ENCODE peak calls at places on chromosomes 3 and 15, in six cellular contexts. C is IMR-90, H is HEK293T, E is GM12878, V is HepG2, I is K562. L is an unnamed sample.

GRCh38 chr3:65548848-65549625 is 489.7 kb downstream of the MAGI1 start:
- DNase-seq in I (no peak), H (peak; percentile 28), E (no peak), C (no peak), V (peak; percentile 9), L (no peak)

GRCh38 chr3:183291511-183292031 is 38.5 kb downstream of the B3GNT5 start:
- DNase-seq in C (peak; percentile 66), I (no peak), E (no peak), V (peak; percentile 78), H (no peak), L (peak; percentile 45)

GRCh38 chr15:72785452-72786243 is 2.1 kb upstream of the ADPGK start:
- DNase-seq in V (no peak), E (no peak), C (peak; percentile 74), H (no peak), I (no peak), L (no peak)

GRCh38 chr3:156865732-156866131 is 39.6 kb downstream of the LEKR1 start:
- DNase-seq in H (no peak), E (no peak), C (peak; percentile 40), I (no peak), V (no peak), L (no peak)

GRCh38 chr15:57388199-57388863 is 12.0 kb downstream of the CGNL1 start:
- DNase-seq in H (no peak), I (no peak), E (no peak), V (no peak), C (no peak), L (no peak)

GRCh38 chr3:82927309-82928253 is 1166.1 kb upstream of the GBE1 start:
- DNase-seq in V (peak; percentile 52), H (no peak), I (no peak), C (no peak), E (no peak), L (peak; percentile 22)

GRCh38 chr15:68091743-68092142 is 37.6 kb downstream of the PIAS1 start:
- DNase-seq in H (no peak), V (no peak), E (no peak), C (no peak), I (no peak), L (no peak)

GRCh38 chr3:60081381-60082095 is 1031.7 kb upstream of the CFAP20DC start:
- DNase-seq in H (no peak), I (no peak), C (no peak), V (no peak), E (peak; percentile 20), L (no peak)

GRCh38 chr3:106631378-106632083 is 745.7 kb upstream of the CCDC54 start:
- DNase-seq in I (no peak), E (no peak), V (no peak), H (no peak), C (no peak), L (no peak)

GRCh38 chr15:82832601-82833209 is 23.3 kb downstream of the WHAMM start:
- DNase-seq in V (no peak), C (peak; percentile 93), E (peak; percentile 53), I (no peak), H (no peak), L (peak; percentile 56)

GRCh38 chr3:24225027-24225743 is 269.5 kb downstream of the THRB start:
- DNase-seq in E (no peak), C (no peak), V (no peak), I (no peak), H (no peak), L (no peak)

GRCh38 chr3:18208856-18209255 is 216.3 kb downstream of the SATB1 start:
- DNase-seq in V (no peak), H (no peak), C (no peak), E (no peak), I (peak; percentile 23), L (no peak)

GRCh38 chr3:14042680-14043079 is 82.0 kb downstream of the CHCHD4 start:
- DNase-seq in I (no peak), V (no peak), C (peak; percentile 48), H (no peak), E (no peak), L (no peak)

GRCh38 chr3:105834768-105835167 is 34.0 kb downstream of the CBLB start:
- DNase-seq in E (no peak), H (no peak), I (no peak), V (no peak), C (no peak), L (no peak)

GRCh38 chr3:48429416-48430358 is at the start of gene PLXNB1:
- DNase-seq in H (peak; percentile 70), C (peak; percentile 71), V (peak; percentile 97), I (peak; percentile 82), E (no peak), L (peak; percentile 47)

GRCh38 chr15:29638781-29639180 is 183.5 kb downstream of the TJP1 start:
- DNase-seq in E (no peak), I (no peak), H (no peak), V (peak; percentile 24), C (peak; percentile 14), L (no peak)

GRCh38 chr3:134060561-134061385 is 31.0 kb upstream of the SLCO2A1 start:
- DNase-seq in E (no peak), C (no peak), H (no peak), I (no peak), V (peak; percentile 41), L (no peak)

GRCh38 chr3:44235604-44236484 is 5.8 kb upstream of the TOPAZ1 start:
- DNase-seq in C (peak; percentile 85), E (peak; percentile 11), H (peak; percentile 70), I (peak; percentile 93), V (peak; percentile 36), L (peak; percentile 83)

GRCh38 chr3:60641354-60641753 is 609.9 kb downstream of the FHIT start:
- DNase-seq in C (no peak), I (no peak), H (no peak), E (no peak), V (no peak), L (no peak)

GRCh38 chr15:44081223-44082013 is 113.7 kb downstream of the FRMD5 start:
- DNase-seq in C (peak; percentile 92), V (no peak), E (no peak), H (no peak), I (no peak), L (no peak)
- TF ChIP-seq BHLHE40 in C (no peak), V (no peak), E (no peak), H (no peak), I (no peak), L (no peak)

GRCh38 chr3:164406281-164406680 is 672.0 kb downstream of the SI start:
- DNase-seq in V (no peak), C (no peak), I (no peak), H (no peak), E (no peak), L (no peak)
- TF ChIP-seq BHLHE40 in V (no peak), C (no peak), I (no peak), H (no peak), E (no peak), L (no peak)

DNA sequence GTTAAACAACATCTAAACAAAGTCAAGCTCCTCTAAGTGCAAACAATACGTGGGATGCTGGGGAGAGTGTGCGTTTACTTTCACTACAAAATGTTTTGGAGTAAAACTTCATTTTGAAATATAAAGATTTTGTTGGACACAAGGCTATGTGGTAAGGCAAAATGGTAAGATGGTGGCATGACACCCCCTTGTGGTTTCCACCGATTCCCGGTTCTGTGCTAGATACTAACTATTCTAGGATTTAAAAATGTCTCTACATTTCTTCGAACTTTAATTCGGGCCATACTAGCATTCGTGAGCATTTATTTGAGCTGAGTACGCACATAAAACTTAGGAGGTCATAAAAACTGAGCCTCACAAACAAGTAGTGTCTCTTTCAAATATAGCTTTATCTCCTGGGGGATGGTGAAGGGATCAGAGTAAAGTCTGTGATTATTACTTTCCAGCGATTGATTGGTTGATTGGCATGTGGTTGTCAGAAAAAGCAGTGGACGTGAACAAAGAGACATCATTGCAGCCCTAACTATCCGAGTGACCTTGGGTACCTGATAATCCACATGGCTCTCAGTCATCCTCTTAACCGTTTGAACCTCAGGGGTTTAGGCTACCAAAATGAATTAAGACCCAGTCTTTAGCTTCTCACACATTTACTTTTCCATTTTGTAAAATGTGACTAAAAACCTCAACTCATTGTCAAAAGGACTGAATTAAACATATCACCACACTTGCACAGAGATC is 1.1 kb upstream of the ZNF639 start:
- DNase-seq in H (peak; percentile 11), C (peak; percentile 63), I (peak; percentile 71), E (no peak), V (peak; percentile 29), L (peak; percentile 39)
- TF ChIP-seq BHLHE40 in H (no peak), C (no peak), I (no peak), E (no peak), V (no peak), L (no peak)

DNA sequence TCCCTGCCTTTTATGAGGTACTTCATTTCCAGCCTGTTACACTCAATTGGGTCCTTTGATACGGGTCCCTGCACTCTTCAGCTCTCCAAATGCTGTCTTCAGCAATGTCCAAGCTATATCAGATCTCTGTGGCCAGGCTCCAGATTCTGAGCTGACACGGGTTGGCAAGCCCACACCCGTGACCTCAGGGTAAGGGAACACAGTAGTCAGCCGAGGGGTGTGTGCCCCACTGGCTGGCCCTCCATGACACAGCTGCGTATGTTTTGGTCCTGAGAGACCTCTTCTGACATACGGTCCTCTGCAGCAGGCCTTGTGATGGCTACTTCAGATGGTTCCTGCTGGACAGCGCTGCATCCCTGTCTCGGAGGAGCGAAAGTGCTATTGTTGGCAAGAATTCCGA is 85.1 kb upstream of the ADAMTS17 start:
- DNase-seq in H (no peak), C (no peak), E (no peak), V (no peak), I (no peak), L (no peak)
- TF ChIP-seq BHLHE40 in H (no peak), C (no peak), E (no peak), V (no peak), I (no peak), L (no peak)

DNA sequence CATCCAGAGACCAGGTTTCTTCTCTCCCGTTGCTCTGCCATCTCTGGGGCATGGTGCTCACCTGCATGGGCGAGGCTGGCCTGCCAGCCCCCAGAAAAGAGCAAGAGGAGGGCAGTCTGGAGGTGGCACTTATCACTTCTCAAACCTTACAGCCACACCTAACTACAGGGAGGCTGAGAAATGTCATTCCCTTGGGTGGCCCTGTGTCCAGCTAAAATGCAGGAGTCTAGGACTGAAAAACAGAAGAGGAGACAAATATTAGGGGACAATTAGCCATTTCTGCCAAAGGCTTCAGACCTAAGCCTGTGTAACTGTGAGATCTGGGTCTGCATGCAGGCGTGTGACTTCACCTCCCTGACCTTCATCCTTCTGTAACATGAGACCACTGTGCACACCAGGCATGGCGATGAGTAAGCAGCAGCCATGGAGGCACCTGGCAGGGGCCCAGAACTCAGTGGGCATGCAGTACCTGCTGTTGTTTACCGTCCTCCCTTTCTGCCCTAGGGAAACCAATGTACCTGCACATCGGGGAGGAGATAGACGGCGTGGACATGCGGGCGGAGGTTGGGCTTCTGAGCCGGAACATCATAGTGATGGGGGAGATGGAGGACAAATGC is 83.4 kb downstream of the MESD start:
- DNase-seq in C (peak; percentile 67), E (no peak), H (peak; percentile 46), I (peak; percentile 18), V (peak; percentile 44), L (peak; percentile 26)
- TF ChIP-seq BHLHE40 in C (no peak), E (no peak), H (no peak), I (no peak), V (no peak), L (no peak)

GRCh38 chr3:188789201-188789600 is 382.6 kb upstream of the TPRG1 start:
- DNase-seq in C (peak; percentile 30), I (no peak), H (no peak), E (no peak), V (no peak), L (no peak)
- TF ChIP-seq BHLHE40 in C (no peak), I (no peak), H (no peak), E (no peak), V (no peak), L (no peak)

L was measured in A549.